ENCODE peak calls at places on chromosome 10, in seven cellular contexts. H is NCI-H510A treated with DMSO at 0.1 percent for 48 hours; W is ELF-1; Z is stimulated activated CD4-positive, alpha-beta T cell treated with anti-CD3 and anti-CD28 coated beads, Interleukin-15, amount 100 ng/mL, for 1 hour; S is lung; K is NCI-H2171; A is central memory CD8-positive, alpha-beta T cell. D is an unnamed sample.

GRCh38 chr10:3781458-3782098 is 3.4 kb downstream of the KLF6 start:
- DNase-seq in H (no peak), S (no peak), A (peak), K (no peak), Z (no peak), W (peak), D (no peak)

GRCh38 chr10:71266147-71266917 is 52.7 kb upstream of the SLC29A3 start:
- DNase-seq in W (peak), K (peak), A (no peak), S (peak), H (peak), Z (no peak), D (peak)

GRCh38 chr10:43706166-43706565 is 57.5 kb upstream of the ZNF32 start:
- DNase-seq in W (no peak), Z (no peak), S (peak), H (no peak), A (no peak), K (no peak), D (no peak)

GRCh38 chr10:97273700-97274099 is 18.7 kb downstream of the ARHGAP19 start:
- DNase-seq in S (no peak), W (no peak), H (no peak), K (no peak), Z (no peak), A (no peak), D (no peak)

GRCh38 chr10:36597921-36598320 is 527.5 kb upstream of the ANKRD30A start:
- DNase-seq in S (no peak), K (no peak), Z (no peak), A (no peak), W (no peak), H (no peak), D (no peak)

GRCh38 chr10:11009471-11010308 is 8.0 kb upstream of the CELF2 start:
- DNase-seq in S (no peak), A (no peak), H (no peak), K (no peak), Z (no peak), W (no peak), D (no peak)

GRCh38 chr10:110151467-110151866 is 55.9 kb upstream of the MXI1 start:
- DNase-seq in W (no peak), H (peak), A (no peak), Z (no peak), K (no peak), S (peak), D (peak)

GRCh38 chr10:16195178-16195769 is 241.5 kb upstream of the PTER start:
- DNase-seq in H (no peak), W (no peak), K (no peak), A (no peak), S (no peak), Z (no peak), D (no peak)

GRCh38 chr10:92699518-92700272 is 9.9 kb downstream of the HHEX start:
- DNase-seq in K (peak), W (peak), S (no peak), H (peak), Z (no peak), A (no peak), D (peak)

GRCh38 chr10:44298713-44299112 is 86.2 kb downstream of the CXCL12 start:
- DNase-seq in Z (no peak), A (no peak), S (no peak), H (no peak), K (no peak), W (no peak), D (no peak)

D was measured in NCI-H146.